ENCODE peak calls at places on chromosomes 13 and 19, in six cellular contexts. T, O, J, E, K and N are unnamed samples.

GRCh38 chr13:66405908-66406802 is 824.0 kb downstream of the PCDH9 start:
- DNase-seq in T (no peak), O (no peak), J (no peak), E (no peak), K (no peak), N (no peak)

GRCh38 chr19:44927746-44928145 is 13.3 kb downstream of the APOC1 start:
- DNase-seq in T (peak; percentile 2), O (no peak), J (no peak), E (no peak), K (no peak), N (no peak)

GRCh38 chr13:44498502-44498901 is 77.6 kb downstream of the TSC22D1 start:
- DNase-seq in T (no peak), O (no peak), J (no peak), E (no peak), K (no peak), N (no peak)

GRCh38 chr13:40776681-40777165 is 5.7 kb upstream of the MRPS31 start:
- DNase-seq in T (no peak), O (no peak), J (no peak), E (no peak), K (no peak), N (no peak)

GRCh38 chr19:46515879-46516350 is 20.2 kb upstream of the PNMA8B start:
- DNase-seq in T (peak; percentile 77), O (no peak), J (peak; percentile 79), E (no peak), K (no peak), N (peak; percentile 23)

GRCh38 chr13:41470187-41470586 is 12.8 kb downstream of the RGCC start:
- DNase-seq in T (no peak), O (no peak), J (no peak), E (no peak), K (no peak), N (no peak)

GRCh38 chr13:36323951-36324566 is 22.1 kb downstream of the SPART start:
- DNase-seq in T (no peak), O (no peak), J (no peak), E (no peak), K (no peak), N (peak; percentile 29)

GRCh38 chr13:112477070-112477619 is 101.0 kb downstream of the SPACA7 start:
- DNase-seq in T (no peak), O (no peak), J (no peak), E (no peak), K (no peak), N (no peak)

GRCh38 chr19:15422311-15423075 is 3.7 kb upstream of the AKAP8L start:
- DNase-seq in T (no peak), O (no peak), J (no peak), E (no peak), K (no peak), N (no peak)

GRCh38 chr13:84609716-84610115 is 727.4 kb upstream of the SLITRK1 start:
- DNase-seq in T (no peak), O (no peak), J (no peak), E (no peak), K (no peak), N (no peak)

GRCh38 chr13:71968025-71968424 is 101.0 kb upstream of the DACH1 start:
- DNase-seq in T (no peak), O (no peak), J (no peak), E (no peak), K (peak; percentile 22), N (no peak)

GRCh38 chr19:10192922-10193321 is 1.8 kb downstream of the DNMT1 start:
- DNase-seq in T (no peak), O (no peak), J (no peak), E (no peak), K (no peak), N (no peak)

GRCh38 chr19:29624489-29625210 is 18.6 kb downstream of the POP4 start:
- DNase-seq in T (no peak), O (no peak), J (no peak), E (no peak), K (no peak), N (no peak)

GRCh38 chr13:20902438-20903163 is at the start of gene XPO4:
- DNase-seq in T (peak; percentile 94), O (peak; percentile 36), J (peak; percentile 88), E (no peak), K (no peak), N (peak; percentile 59)

GRCh38 chr19:5046339-5047039 is 77.6 kb downstream of the KDM4B start:
- DNase-seq in T (no peak), O (no peak), J (no peak), E (no peak), K (no peak), N (peak; percentile 87)

GRCh38 chr19:6678690-6679109 is 8.7 kb upstream of the TNFSF14 start:
- DNase-seq in T (no peak), O (no peak), J (no peak), E (no peak), K (no peak), N (no peak)

GRCh38 chr19:20422616-20423205 is 142.9 kb downstream of the ZNF737 start:
- DNase-seq in T (no peak), O (no peak), J (no peak), E (no peak), K (no peak), N (no peak)

GRCh38 chr13:65555973-65556372 is 1674.2 kb downstream of the PCDH9 start:
- DNase-seq in T (peak; percentile 52), O (no peak), J (no peak), E (no peak), K (no peak), N (no peak)

GRCh38 chr19:48624067-48624594 is 4.8 kb downstream of the SPHK2 start:
- DNase-seq in T (peak; percentile 97), O (peak; percentile 91), J (peak; percentile 95), E (peak; percentile 81), K (peak; percentile 94), N (peak; percentile 82)

GRCh38 chr13:73288596-73288995 is 229.8 kb downstream of the KLF5 start:
- DNase-seq in T (no peak), O (no peak), J (no peak), E (no peak), K (no peak), N (no peak)

GRCh38 chr19:1110809-1111640 is 7.2 kb downstream of the GPX4 start:
- DNase-seq in T (no peak), O (no peak), J (no peak), E (no peak), K (no peak), N (no peak)

GRCh38 chr19:51064534-51065220 is at the start of gene KLK13:
- DNase-seq in T (no peak), O (peak; percentile 7), J (peak; percentile 98), E (no peak), K (peak; percentile 35), N (no peak)

GRCh38 chr19:406121-406711 is 2.7 kb downstream of the C2CD4C start:
- DNase-seq in T (no peak), O (no peak), J (no peak), E (no peak), K (no peak), N (no peak)

GRCh38 chr19:15191514-15191913 is 9.3 kb downstream of the NOTCH3 start:
- DNase-seq in T (no peak), O (no peak), J (no peak), E (no peak), K (no peak), N (no peak)

GRCh38 chr19:38932425-38933179 is 1.9 kb downstream of the MRPS12 start:
- DNase-seq in T (no peak), O (peak; percentile 26), J (peak; percentile 32), E (no peak), K (peak; percentile 20), N (peak; percentile 63)

GRCh38 chr13:35818577-35819165 is 312.5 kb downstream of the DCLK1 start:
- DNase-seq in T (peak; percentile 51), O (peak; percentile 26), J (peak; percentile 11), E (no peak), K (peak; percentile 9), N (peak; percentile 7)

GRCh38 chr13:22278336-22278929 is 607.6 kb downstream of the FGF9 start:
- DNase-seq in T (peak; percentile 8), O (peak; percentile 34), J (no peak), E (peak; percentile 43), K (peak; percentile 27), N (peak; percentile 2)

GRCh38 chr19:5949792-5950305 is 28.1 kb downstream of the RANBP3 start:
- DNase-seq in T (no peak), O (no peak), J (no peak), E (no peak), K (no peak), N (no peak)

GRCh38 chr19:53870485-53870844 is 2.8 kb downstream of the MYADM start:
- DNase-seq in T (no peak), O (no peak), J (no peak), E (no peak), K (no peak), N (no peak)
- TF ChIP-seq YY1 in T (no peak), O (no peak), J (no peak), E (no peak), K (no peak), N (no peak)

GRCh38 chr13:26914624-26915023 is 154.0 kb upstream of the GPR12 start:
- DNase-seq in T (no peak), O (peak; percentile 6), J (no peak), E (peak; percentile 9), K (no peak), N (no peak)

GRCh38 chr13:26910754-26911465 is 150.3 kb upstream of the GPR12 start:
- DNase-seq in T (no peak), O (no peak), J (no peak), E (no peak), K (no peak), N (no peak)

GRCh38 chr13:26914148-26914547 is 153.6 kb upstream of the GPR12 start:
- DNase-seq in T (no peak), O (no peak), J (no peak), E (no peak), K (no peak), N (no peak)

GRCh38 chr13:26909515-26909914 is 148.9 kb upstream of the GPR12 start:
- DNase-seq in T (no peak), O (no peak), J (no peak), E (no peak), K (no peak), N (no peak)
- TF ChIP-seq YY1 in T (no peak), O (no peak), J (no peak), E (no peak), K (no peak), N (no peak)

GRCh38 chr13:23655321-23655720 is 85.1 kb downstream of the TNFRSF19 start:
- DNase-seq in T (no peak), O (no peak), J (no peak), E (no peak), K (no peak), N (no peak)

GRCh38 chr13:23657056-23657455 is 86.8 kb downstream of the TNFRSF19 start:
- DNase-seq in T (peak; percentile 50), O (no peak), J (no peak), E (no peak), K (no peak), N (no peak)

GRCh38 chr13:23658929-23659541 is 88.8 kb downstream of the TNFRSF19 start:
- DNase-seq in T (no peak), O (no peak), J (no peak), E (no peak), K (no peak), N (no peak)

GRCh38 chr13:23654111-23655110 is 84.2 kb downstream of the TNFRSF19 start:
- DNase-seq in T (no peak), O (no peak), J (no peak), E (no peak), K (no peak), N (peak; percentile 88)

GRCh38 chr13:23656637-23657036 is 86.4 kb downstream of the TNFRSF19 start:
- DNase-seq in T (peak; percentile 77), O (no peak), J (no peak), E (no peak), K (no peak), N (peak; percentile 45)
- TF ChIP-seq YY1 in T (no peak), O (no peak), J (no peak), E (no peak), K (no peak), N (no peak)

GRCh38 chr13:114045113-114045735 is 71.3 kb upstream of the C13orf46 start:
- DNase-seq in T (no peak), O (no peak), J (no peak), E (no peak), K (no peak), N (no peak)
- TF ChIP-seq YY1 in T (no peak), O (no peak), J (no peak), E (no peak), K (no peak), N (no peak)